ENCODE peak calls at places on chromosomes 7 and 10, in four cellular contexts. L, Y, Z and R are unnamed samples.

GRCh38 chr10:117543245-117543998 is 876 bp downstream of the EMX2 start:
- DNase-seq in L (no peak), Y (peak), Z (peak), R (peak)

GRCh38 chr10:82150123-82150900 is 275.3 kb downstream of the NRG3 start:
- DNase-seq in L (no peak), Y (peak), Z (peak), R (peak)

GRCh38 chr10:126387041-126387908 is 1.0 kb downstream of the ADAM12 start:
- DNase-seq in L (no peak), Y (peak), Z (peak), R (peak)

GRCh38 chr10:43211030-43211429 is 55.8 kb downstream of the RASGEF1A start:
- DNase-seq in L (no peak), Y (peak), Z (peak), R (peak)

GRCh38 chr7:96238474-96238873 is 83.4 kb downstream of the SLC25A13 start:
- DNase-seq in L (no peak), Y (no peak), Z (no peak), R (no peak)

GRCh38 chr10:121217331-121217730 is 366.2 kb downstream of the WDR11 start:
- DNase-seq in L (no peak), Y (no peak), Z (no peak), R (no peak)

GRCh38 chr7:13981070-13981469 is 8.4 kb downstream of the ETV1 start:
- DNase-seq in L (no peak), Y (no peak), Z (peak), R (peak)

GRCh38 chr7:51289608-51290370 is 26.8 kb downstream of the COBL start:
- DNase-seq in L (no peak), Y (no peak), Z (no peak), R (no peak)

GRCh38 chr7:92695308-92696261 is 105.4 kb upstream of the FAM133B start:
- DNase-seq in L (no peak), Y (no peak), Z (peak), R (peak)

GRCh38 chr10:79397575-79398303 is 47.7 kb downstream of the ZCCHC24 start:
- DNase-seq in L (no peak), Y (no peak), Z (no peak), R (no peak)

GRCh38 chr7:55546826-55547225 is 25.5 kb downstream of the VOPP1 start:
- DNase-seq in L (no peak), Y (peak), Z (peak), R (peak)

GRCh38 chr10:84214612-84215235 is 10.6 kb downstream of the LRIT2 start:
- DNase-seq in L (no peak), Y (peak), Z (peak), R (peak)

GRCh38 chr10:124650820-124651401 is 93.3 kb downstream of the FAM53B start:
- DNase-seq in L (peak), Y (peak), Z (no peak), R (no peak)

GRCh38 chr7:121083138-121083789 is 94.8 kb downstream of the CPED1 start:
- DNase-seq in L (no peak), Y (no peak), Z (peak), R (peak)